ENCODE peak calls at places on chromosome 22, in ten cellular contexts. One of them, this sample, is unnamed.

GRCh38 chr22:49930596-49931412 is 12.4 kb downstream of the CRELD2 start:
- DNase-seq in HEK293T: peak; percentile 36
- DNase-seq in stimulated activated CD8-positive, alpha-beta memory T cell treated with anti-CD3 and anti-CD28 coated beads, Interleukin-7, amount 100 ng/mL, for 4 hours: no peak
- DNase-seq in left ventricle myocardium superior: peak; percentile 64
- DNase-seq in SK-N-SH: peak; percentile 74
- DNase-seq in activated CD8-positive, alpha-beta memory T cell treated with anti-CD3 and anti-CD28 coated beads for 1 hour: no peak
- DNase-seq in DMS 273 treated with DMSO at 0.1 percent for 48 hours: no peak
- DNase-seq in NCI-H2081: peak; percentile 70
- DNase-seq in stimulated activated CD4-positive, alpha-beta T cell treated with anti-CD3 and anti-CD28 coated beads, Interleukin-12 subunit alpha, Interleukin-12 subunit beta, amount 100 ng/mL, for 24 hours: peak; percentile 43
- DNase-seq in GM23338: peak; percentile 43
- DNase-seq in this sample: peak; percentile 82

GRCh38 chr22:44537016-44537936 is 39.2 kb upstream of the RTL6 start:
- DNase-seq in GM23338: no peak
- DNase-seq in left ventricle myocardium superior: no peak
- DNase-seq in activated CD8-positive, alpha-beta memory T cell treated with anti-CD3 and anti-CD28 coated beads for 1 hour: no peak
- DNase-seq in DMS 273 treated with DMSO at 0.1 percent for 48 hours: no peak
- DNase-seq in HEK293T: no peak
- DNase-seq in stimulated activated CD4-positive, alpha-beta T cell treated with anti-CD3 and anti-CD28 coated beads, Interleukin-12 subunit alpha, Interleukin-12 subunit beta, amount 100 ng/mL, for 24 hours: no peak
- DNase-seq in SK-N-SH: peak; percentile 57
- DNase-seq in stimulated activated CD8-positive, alpha-beta memory T cell treated with anti-CD3 and anti-CD28 coated beads, Interleukin-7, amount 100 ng/mL, for 4 hours: no peak
- DNase-seq in NCI-H2081: no peak
- DNase-seq in this sample: no peak

GRCh38 chr22:34055525-34056200 is 135.4 kb upstream of the LARGE1 start:
- DNase-seq in activated CD8-positive, alpha-beta memory T cell treated with anti-CD3 and anti-CD28 coated beads for 1 hour: no peak
- DNase-seq in SK-N-SH: peak; percentile 32
- DNase-seq in stimulated activated CD4-positive, alpha-beta T cell treated with anti-CD3 and anti-CD28 coated beads, Interleukin-12 subunit alpha, Interleukin-12 subunit beta, amount 100 ng/mL, for 24 hours: no peak
- DNase-seq in DMS 273 treated with DMSO at 0.1 percent for 48 hours: no peak
- DNase-seq in HEK293T: peak; percentile 43
- DNase-seq in NCI-H2081: no peak
- DNase-seq in stimulated activated CD8-positive, alpha-beta memory T cell treated with anti-CD3 and anti-CD28 coated beads, Interleukin-7, amount 100 ng/mL, for 4 hours: no peak
- DNase-seq in left ventricle myocardium superior: no peak
- DNase-seq in GM23338: peak; percentile 86
- DNase-seq in this sample: no peak

GRCh38 chr22:38172489-38173155 is 9.0 kb downstream of the PLA2G6 start:
- DNase-seq in SK-N-SH: no peak
- DNase-seq in HEK293T: no peak
- DNase-seq in DMS 273 treated with DMSO at 0.1 percent for 48 hours: no peak
- DNase-seq in NCI-H2081: peak; percentile 36
- DNase-seq in stimulated activated CD8-positive, alpha-beta memory T cell treated with anti-CD3 and anti-CD28 coated beads, Interleukin-7, amount 100 ng/mL, for 4 hours: peak; percentile 35
- DNase-seq in GM23338: no peak
- DNase-seq in stimulated activated CD4-positive, alpha-beta T cell treated with anti-CD3 and anti-CD28 coated beads, Interleukin-12 subunit alpha, Interleukin-12 subunit beta, amount 100 ng/mL, for 24 hours: no peak
- DNase-seq in left ventricle myocardium superior: peak; percentile 83
- DNase-seq in activated CD8-positive, alpha-beta memory T cell treated with anti-CD3 and anti-CD28 coated beads for 1 hour: peak; percentile 59
- DNase-seq in this sample: no peak

GRCh38 chr22:47627561-47628253 is 865.3 kb downstream of the TBC1D22A start:
- DNase-seq in activated CD8-positive, alpha-beta memory T cell treated with anti-CD3 and anti-CD28 coated beads for 1 hour: no peak
- DNase-seq in GM23338: no peak
- DNase-seq in stimulated activated CD4-positive, alpha-beta T cell treated with anti-CD3 and anti-CD28 coated beads, Interleukin-12 subunit alpha, Interleukin-12 subunit beta, amount 100 ng/mL, for 24 hours: no peak
- DNase-seq in stimulated activated CD8-positive, alpha-beta memory T cell treated with anti-CD3 and anti-CD28 coated beads, Interleukin-7, amount 100 ng/mL, for 4 hours: no peak
- DNase-seq in left ventricle myocardium superior: no peak
- DNase-seq in NCI-H2081: no peak
- DNase-seq in SK-N-SH: no peak
- DNase-seq in HEK293T: no peak
- DNase-seq in DMS 273 treated with DMSO at 0.1 percent for 48 hours: no peak
- DNase-seq in this sample: no peak

GRCh38 chr22:29385748-29386147 is 2.6 kb downstream of the AP1B1 start:
- DNase-seq in activated CD8-positive, alpha-beta memory T cell treated with anti-CD3 and anti-CD28 coated beads for 1 hour: no peak
- DNase-seq in stimulated activated CD8-positive, alpha-beta memory T cell treated with anti-CD3 and anti-CD28 coated beads, Interleukin-7, amount 100 ng/mL, for 4 hours: no peak
- DNase-seq in left ventricle myocardium superior: peak; percentile 46
- DNase-seq in HEK293T: no peak
- DNase-seq in GM23338: no peak
- DNase-seq in stimulated activated CD4-positive, alpha-beta T cell treated with anti-CD3 and anti-CD28 coated beads, Interleukin-12 subunit alpha, Interleukin-12 subunit beta, amount 100 ng/mL, for 24 hours: no peak
- DNase-seq in SK-N-SH: no peak
- DNase-seq in DMS 273 treated with DMSO at 0.1 percent for 48 hours: no peak
- DNase-seq in NCI-H2081: no peak
- DNase-seq in this sample: no peak

GRCh38 chr22:29855611-29856181 is 17.6 kb upstream of the ASCC2 start:
- DNase-seq in DMS 273 treated with DMSO at 0.1 percent for 48 hours: peak; percentile 36
- DNase-seq in GM23338: no peak
- DNase-seq in left ventricle myocardium superior: peak; percentile 82
- DNase-seq in stimulated activated CD4-positive, alpha-beta T cell treated with anti-CD3 and anti-CD28 coated beads, Interleukin-12 subunit alpha, Interleukin-12 subunit beta, amount 100 ng/mL, for 24 hours: no peak
- DNase-seq in activated CD8-positive, alpha-beta memory T cell treated with anti-CD3 and anti-CD28 coated beads for 1 hour: no peak
- DNase-seq in SK-N-SH: no peak
- DNase-seq in stimulated activated CD8-positive, alpha-beta memory T cell treated with anti-CD3 and anti-CD28 coated beads, Interleukin-7, amount 100 ng/mL, for 4 hours: no peak
- DNase-seq in NCI-H2081: no peak
- DNase-seq in HEK293T: no peak
- DNase-seq in this sample: no peak

GRCh38 chr22:36818010-36818642 is 1.3 kb upstream of the PVALB start:
- DNase-seq in HEK293T: no peak
- DNase-seq in NCI-H2081: no peak
- DNase-seq in DMS 273 treated with DMSO at 0.1 percent for 48 hours: no peak
- DNase-seq in left ventricle myocardium superior: no peak
- DNase-seq in activated CD8-positive, alpha-beta memory T cell treated with anti-CD3 and anti-CD28 coated beads for 1 hour: no peak
- DNase-seq in GM23338: no peak
- DNase-seq in stimulated activated CD4-positive, alpha-beta T cell treated with anti-CD3 and anti-CD28 coated beads, Interleukin-12 subunit alpha, Interleukin-12 subunit beta, amount 100 ng/mL, for 24 hours: no peak
- DNase-seq in stimulated activated CD8-positive, alpha-beta memory T cell treated with anti-CD3 and anti-CD28 coated beads, Interleukin-7, amount 100 ng/mL, for 4 hours: no peak
- DNase-seq in SK-N-SH: no peak
- DNase-seq in this sample: no peak

GRCh38 chr22:46517255-46517761 is 20.1 kb downstream of the CELSR1 start:
- DNase-seq in stimulated activated CD8-positive, alpha-beta memory T cell treated with anti-CD3 and anti-CD28 coated beads, Interleukin-7, amount 100 ng/mL, for 4 hours: no peak
- DNase-seq in DMS 273 treated with DMSO at 0.1 percent for 48 hours: no peak
- DNase-seq in stimulated activated CD4-positive, alpha-beta T cell treated with anti-CD3 and anti-CD28 coated beads, Interleukin-12 subunit alpha, Interleukin-12 subunit beta, amount 100 ng/mL, for 24 hours: no peak
- DNase-seq in left ventricle myocardium superior: peak; percentile 32
- DNase-seq in HEK293T: no peak
- DNase-seq in SK-N-SH: no peak
- DNase-seq in activated CD8-positive, alpha-beta memory T cell treated with anti-CD3 and anti-CD28 coated beads for 1 hour: no peak
- DNase-seq in GM23338: no peak
- DNase-seq in NCI-H2081: no peak
- DNase-seq in this sample: no peak

GRCh38 chr22:26903030-26903856 is 245.9 kb downstream of the MIAT start:
- DNase-seq in SK-N-SH: no peak
- DNase-seq in stimulated activated CD4-positive, alpha-beta T cell treated with anti-CD3 and anti-CD28 coated beads, Interleukin-12 subunit alpha, Interleukin-12 subunit beta, amount 100 ng/mL, for 24 hours: no peak
- DNase-seq in GM23338: peak; percentile 59
- DNase-seq in left ventricle myocardium superior: no peak
- DNase-seq in HEK293T: no peak
- DNase-seq in stimulated activated CD8-positive, alpha-beta memory T cell treated with anti-CD3 and anti-CD28 coated beads, Interleukin-7, amount 100 ng/mL, for 4 hours: no peak
- DNase-seq in DMS 273 treated with DMSO at 0.1 percent for 48 hours: no peak
- DNase-seq in NCI-H2081: no peak
- DNase-seq in activated CD8-positive, alpha-beta memory T cell treated with anti-CD3 and anti-CD28 coated beads for 1 hour: no peak
- DNase-seq in this sample: no peak

GRCh38 chr22:47589271-47590250 is 827.1 kb downstream of the TBC1D22A start:
- DNase-seq in left ventricle myocardium superior: no peak
- DNase-seq in NCI-H2081: no peak
- DNase-seq in stimulated activated CD8-positive, alpha-beta memory T cell treated with anti-CD3 and anti-CD28 coated beads, Interleukin-7, amount 100 ng/mL, for 4 hours: no peak
- DNase-seq in DMS 273 treated with DMSO at 0.1 percent for 48 hours: no peak
- DNase-seq in activated CD8-positive, alpha-beta memory T cell treated with anti-CD3 and anti-CD28 coated beads for 1 hour: no peak
- DNase-seq in GM23338: no peak
- DNase-seq in stimulated activated CD4-positive, alpha-beta T cell treated with anti-CD3 and anti-CD28 coated beads, Interleukin-12 subunit alpha, Interleukin-12 subunit beta, amount 100 ng/mL, for 24 hours: no peak
- DNase-seq in HEK293T: no peak
- DNase-seq in SK-N-SH: no peak
- DNase-seq in this sample: no peak

GRCh38 chr22:48950151-48950915 is 877.3 kb downstream of the BRD1 start:
- DNase-seq in DMS 273 treated with DMSO at 0.1 percent for 48 hours: no peak
- DNase-seq in HEK293T: no peak
- DNase-seq in NCI-H2081: no peak
- DNase-seq in activated CD8-positive, alpha-beta memory T cell treated with anti-CD3 and anti-CD28 coated beads for 1 hour: no peak
- DNase-seq in SK-N-SH: no peak
- DNase-seq in stimulated activated CD4-positive, alpha-beta T cell treated with anti-CD3 and anti-CD28 coated beads, Interleukin-12 subunit alpha, Interleukin-12 subunit beta, amount 100 ng/mL, for 24 hours: no peak
- DNase-seq in stimulated activated CD8-positive, alpha-beta memory T cell treated with anti-CD3 and anti-CD28 coated beads, Interleukin-7, amount 100 ng/mL, for 4 hours: no peak
- DNase-seq in left ventricle myocardium superior: no peak
- DNase-seq in GM23338: no peak
- DNase-seq in this sample: no peak

GRCh38 chr22:31818481-31819392 is 64.9 kb downstream of the DEPDC5 start:
- DNase-seq in NCI-H2081: no peak
- DNase-seq in HEK293T: no peak
- DNase-seq in stimulated activated CD4-positive, alpha-beta T cell treated with anti-CD3 and anti-CD28 coated beads, Interleukin-12 subunit alpha, Interleukin-12 subunit beta, amount 100 ng/mL, for 24 hours: peak; percentile 22
- DNase-seq in DMS 273 treated with DMSO at 0.1 percent for 48 hours: no peak
- DNase-seq in SK-N-SH: no peak
- DNase-seq in left ventricle myocardium superior: no peak
- DNase-seq in stimulated activated CD8-positive, alpha-beta memory T cell treated with anti-CD3 and anti-CD28 coated beads, Interleukin-7, amount 100 ng/mL, for 4 hours: no peak
- DNase-seq in activated CD8-positive, alpha-beta memory T cell treated with anti-CD3 and anti-CD28 coated beads for 1 hour: no peak
- DNase-seq in GM23338: peak; percentile 20
- DNase-seq in this sample: peak; percentile 46

GRCh38 chr22:27771637-27772369 is 29.8 kb downstream of the MN1 start:
- DNase-seq in DMS 273 treated with DMSO at 0.1 percent for 48 hours: no peak
- DNase-seq in stimulated activated CD8-positive, alpha-beta memory T cell treated with anti-CD3 and anti-CD28 coated beads, Interleukin-7, amount 100 ng/mL, for 4 hours: no peak
- DNase-seq in HEK293T: no peak
- DNase-seq in GM23338: no peak
- DNase-seq in SK-N-SH: no peak
- DNase-seq in activated CD8-positive, alpha-beta memory T cell treated with anti-CD3 and anti-CD28 coated beads for 1 hour: no peak
- DNase-seq in stimulated activated CD4-positive, alpha-beta T cell treated with anti-CD3 and anti-CD28 coated beads, Interleukin-12 subunit alpha, Interleukin-12 subunit beta, amount 100 ng/mL, for 24 hours: no peak
- DNase-seq in left ventricle myocardium superior: no peak
- DNase-seq in NCI-H2081: peak; percentile 56
- DNase-seq in this sample: no peak

GRCh38 chr22:46066691-46067090 is 83.6 kb upstream of the PPARA start:
- DNase-seq in stimulated activated CD4-positive, alpha-beta T cell treated with anti-CD3 and anti-CD28 coated beads, Interleukin-12 subunit alpha, Interleukin-12 subunit beta, amount 100 ng/mL, for 24 hours: no peak
- DNase-seq in stimulated activated CD8-positive, alpha-beta memory T cell treated with anti-CD3 and anti-CD28 coated beads, Interleukin-7, amount 100 ng/mL, for 4 hours: no peak
- DNase-seq in DMS 273 treated with DMSO at 0.1 percent for 48 hours: no peak
- DNase-seq in HEK293T: no peak
- DNase-seq in left ventricle myocardium superior: peak; percentile 27
- DNase-seq in NCI-H2081: no peak
- DNase-seq in SK-N-SH: no peak
- DNase-seq in activated CD8-positive, alpha-beta memory T cell treated with anti-CD3 and anti-CD28 coated beads for 1 hour: no peak
- DNase-seq in GM23338: no peak
- DNase-seq in this sample: no peak